ENCODE peak calls at places on chromosomes 16 and 17, in six cellular contexts. X is H1, V is H9, F is IMR-90, S is mesendoderm, Z is mesenchymal stem cell. H is an unnamed sample.

GRCh38 chr17:78935419-78936323 is 10.5 kb upstream of the TIMP2 start:
- DNase-seq in X (no peak), Z (peak), V (peak), F (peak), S (no peak), H (no peak)

GRCh38 chr17:66301864-66302741 is at the start of gene PRKCA:
- DNase-seq in Z (peak), X (no peak), S (peak), F (peak), V (peak), H (peak)

GRCh38 chr17:79890706-79891105 is 51.5 kb upstream of the CBX4 start:
- DNase-seq in F (no peak), V (no peak), S (no peak), X (no peak), Z (no peak), H (no peak)

GRCh38 chr17:35447494-35447893 is 1.1 kb downstream of the SLFN13 start:
- DNase-seq in Z (no peak), V (no peak), F (no peak), X (no peak), S (no peak), H (no peak)

GRCh38 chr17:7945651-7946050 is 13.6 kb downstream of the CNTROB start:
- DNase-seq in V (no peak), X (no peak), F (no peak), Z (no peak), S (no peak), H (no peak)

GRCh38 chr17:35242805-35243458 is at the start of gene SLFN5:
- DNase-seq in S (peak), Z (peak), X (peak), V (peak), F (peak), H (peak)

GRCh38 chr17:35448214-35448898 is at the start of gene SLFN13:
- DNase-seq in X (peak), V (peak), Z (peak), S (peak), F (peak), H (peak)

GRCh38 chr16:87543436-87544191 is 50.8 kb upstream of the ZCCHC14 start:
- DNase-seq in S (no peak), V (no peak), F (no peak), X (no peak), Z (no peak), H (no peak)

GRCh38 chr17:7132511-7133094 is 18.0 kb upstream of the ASGR2 start:
- DNase-seq in Z (peak), F (no peak), X (peak), V (peak), S (peak), H (peak)

GRCh38 chr16:9687737-9688319 is 494.4 kb downstream of the GRIN2A start:
- DNase-seq in Z (no peak), X (no peak), V (no peak), F (no peak), S (no peak), H (no peak)

GRCh38 chr17:9928601-9929341 is 23.7 kb upstream of the RCVRN start:
- DNase-seq in X (peak), Z (peak), V (peak), S (peak), F (peak), H (peak)

GRCh38 chr16:73019456-73020362 is 28.2 kb downstream of the ZFHX3 start:
- DNase-seq in S (no peak), V (no peak), F (peak), Z (peak), X (no peak), H (no peak)

GRCh38 chr16:13376174-13376573 is 474.8 kb downstream of the SHISA9 start:
- DNase-seq in X (no peak), F (no peak), V (no peak), Z (no peak), S (no peak), H (no peak)

GRCh38 chr17:18253947-18254821 is 4.4 kb downstream of the FLII start:
- DNase-seq in S (no peak), F (no peak), V (no peak), X (no peak), Z (no peak), H (no peak)

GRCh38 chr17:43713494-43714162 is 45.0 kb downstream of the SOST start:
- DNase-seq in S (peak), X (no peak), F (no peak), V (peak), Z (peak), H (no peak)

GRCh38 chr17:17721140-17721668 is 39.9 kb downstream of the RAI1 start:
- DNase-seq in S (no peak), V (no peak), Z (no peak), X (no peak), F (no peak), H (no peak)

GRCh38 chr16:60731329-60731728 is 1304.9 kb downstream of the CDH8 start:
- DNase-seq in F (no peak), X (no peak), Z (no peak), V (no peak), S (no peak), H (no peak)

GRCh38 chr17:20008242-20009051 is 712 bp upstream of the SPECC1 start:
- DNase-seq in F (no peak), X (no peak), Z (no peak), V (peak), S (peak), H (no peak)

GRCh38 chr17:59827721-59828477 is 64.8 kb downstream of the TUBD1 start:
- DNase-seq in X (no peak), Z (peak), V (no peak), F (no peak), S (no peak), H (no peak)

GRCh38 chr17:28968269-28968913 is 17.1 kb upstream of the PHF12 start:
- DNase-seq in S (peak), X (no peak), V (peak), F (no peak), Z (no peak), H (peak)

GRCh38 chr16:35146031-35146710 is 1686.8 kb downstream of the TP53TG3F start:
- DNase-seq in F (no peak), V (no peak), Z (no peak), X (no peak), S (no peak), H (no peak)

GRCh38 chr17:76714822-76715461 is 4.2 kb upstream of the MXRA7 start:
- DNase-seq in X (no peak), S (peak), Z (peak), F (peak), V (peak), H (no peak)

GRCh38 chr16:255183-255582 is 20.6 kb downstream of the RGS11 start:
- DNase-seq in Z (no peak), S (no peak), F (no peak), X (no peak), V (no peak), H (no peak)

GRCh38 chr16:57411362-57411976 is 6.9 kb downstream of the CCL17 start:
- DNase-seq in F (no peak), X (no peak), Z (no peak), V (no peak), S (no peak), H (no peak)

GRCh38 chr17:6069611-6070279 is 434 bp upstream of the WSCD1 start:
- DNase-seq in F (no peak), Z (peak), S (no peak), X (no peak), V (no peak), H (no peak)

GRCh38 chr17:40443988-40444899 is 994 bp downstream of the IGFBP4 start:
- DNase-seq in Z (peak), V (no peak), X (no peak), F (peak), S (peak), H (no peak)

GRCh38 chr17:1649844-1650409 is at the start of gene RILP:
- DNase-seq in X (no peak), F (no peak), V (peak), S (peak), Z (no peak), H (no peak)
- H3K18ac ChIP-seq in X (peak), F (peak), V (no peak), S (no peak), Z (peak), H (peak)

GRCh38 chr16:11748404-11749254 is 6.0 kb upstream of the TXNDC11 start:
- DNase-seq in S (peak), F (no peak), Z (no peak), V (no peak), X (no peak), H (no peak)
- H3K9ac ChIP-seq in S (no peak), F (no peak), Z (no peak), V (no peak), X (no peak), H (no peak)

GRCh38 chr16:46901709-46902108 is 17.5 kb downstream of the GPT2 start:
- DNase-seq in Z (no peak), X (no peak), F (no peak), S (no peak), V (no peak), H (no peak)

GRCh38 chr16:46897471-46897870 is 13.3 kb downstream of the GPT2 start:
- DNase-seq in F (no peak), Z (no peak), S (no peak), X (no peak), V (no peak), H (no peak)

GRCh38 chr16:46900464-46901235 is 16.5 kb downstream of the GPT2 start:
- DNase-seq in X (no peak), S (no peak), V (no peak), Z (no peak), F (no peak), H (no peak)

GRCh38 chr16:46898006-46898405 is 13.8 kb downstream of the GPT2 start:
- DNase-seq in X (no peak), S (no peak), F (no peak), V (no peak), Z (no peak), H (no peak)

GRCh38 chr16:46899443-46900143 is 15.4 kb downstream of the GPT2 start:
- DNase-seq in X (no peak), F (peak), Z (peak), V (no peak), S (no peak), H (no peak)
- H3K18ac ChIP-seq in X (no peak), F (no peak), Z (no peak), V (no peak), S (no peak), H (no peak)

GRCh38 chr17:51263001-51263400 is 2.7 kb downstream of the UTP18 start:
- DNase-seq in V (no peak), S (peak), Z (peak), X (no peak), F (peak), H (no peak)
- H3K9ac ChIP-seq in V (no peak), S (no peak), Z (peak), X (no peak), F (no peak), H (no peak)

GRCh38 chr16:49700928-49701685 is 154.8 kb downstream of the ZNF423 start:
- DNase-seq in F (no peak), X (no peak), V (no peak), S (peak), Z (no peak), H (no peak)

GRCh38 chr16:49699718-49700117 is 156.2 kb downstream of the ZNF423 start:
- DNase-seq in F (no peak), V (no peak), Z (no peak), S (peak), X (no peak), H (no peak)

GRCh38 chr16:49698931-49699715 is 156.8 kb downstream of the ZNF423 start:
- DNase-seq in Z (peak), F (no peak), V (no peak), X (no peak), S (peak), H (no peak)

GRCh38 chr16:49701867-49702494 is 153.9 kb downstream of the ZNF423 start:
- DNase-seq in F (no peak), Z (peak), X (no peak), S (peak), V (peak), H (peak)

GRCh38 chr16:49700222-49700927 is 155.5 kb downstream of the ZNF423 start:
- DNase-seq in V (peak), F (no peak), X (no peak), S (peak), Z (no peak), H (peak)
- H3K18ac ChIP-seq in V (no peak), F (no peak), X (peak), S (peak), Z (no peak), H (peak)

GRCh38 chr17:807146-808002 is 25.2 kb downstream of the MRM3 start:
- DNase-seq in F (no peak), S (no peak), Z (no peak), X (no peak), V (no peak), H (no peak)
- H3K9ac ChIP-seq in F (no peak), S (no peak), Z (no peak), X (no peak), V (no peak), H (peak)

DNA sequence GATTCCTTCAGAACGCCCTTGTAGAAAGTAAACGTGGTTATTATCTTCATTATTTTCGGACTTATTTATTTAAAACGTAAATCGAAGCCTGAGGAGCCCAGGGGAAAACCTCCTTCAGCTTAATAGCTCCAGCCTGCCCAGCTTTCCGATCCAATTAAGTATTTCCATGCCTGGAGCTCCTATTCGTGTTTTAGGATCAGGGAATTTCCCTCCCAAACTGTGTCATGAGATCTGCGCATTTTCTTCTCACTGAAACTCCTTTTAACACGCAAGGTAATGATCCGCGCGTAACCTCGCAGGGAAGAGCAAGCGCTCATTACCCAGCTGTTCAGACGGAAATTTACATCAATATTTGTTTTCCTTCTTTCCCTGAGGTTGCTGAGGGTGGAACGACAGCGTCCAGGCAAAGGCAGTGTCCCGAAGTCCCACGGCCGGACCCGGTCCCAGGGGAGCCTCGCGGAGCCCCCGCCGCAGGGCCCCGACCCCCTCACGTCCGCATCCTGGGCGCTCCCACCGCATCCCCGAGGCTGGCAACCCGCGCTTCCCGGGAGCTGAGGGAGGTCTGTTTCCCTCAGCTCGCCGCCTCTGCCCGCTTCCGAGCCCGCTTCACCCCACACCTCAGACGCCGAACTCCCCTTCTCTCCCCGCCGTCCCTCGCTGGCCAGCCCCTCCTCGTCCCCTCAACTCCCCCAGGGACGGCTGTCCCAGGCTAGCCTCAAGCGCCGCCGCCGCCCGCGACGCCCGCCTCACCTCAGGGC is 452 bp downstream of the ABCA5 start:
- DNase-seq in V (no peak), F (peak), Z (peak), S (peak), X (no peak), H (peak)
- H3K18ac ChIP-seq in V (no peak), F (no peak), Z (peak), S (no peak), X (no peak), H (peak)

GRCh38 chr16:24646646-24646995 is 82.8 kb upstream of the TNRC6A start:
- DNase-seq in V (no peak), F (no peak), X (no peak), Z (no peak), S (no peak), H (no peak)

GRCh38 chr16:24643489-24643888 is 86.0 kb upstream of the TNRC6A start:
- DNase-seq in F (no peak), V (no peak), Z (no peak), S (no peak), X (no peak), H (no peak)

GRCh38 chr16:24645739-24646645 is 83.5 kb upstream of the TNRC6A start:
- DNase-seq in X (no peak), F (peak), V (no peak), Z (peak), S (no peak), H (no peak)
- H3K9ac ChIP-seq in X (no peak), F (peak), V (no peak), Z (peak), S (no peak), H (no peak)